ENCODE peak calls at places on chromosomes 7 and 10, in five cellular contexts. S, N, F, E and B are unnamed samples.
A peak's percentile ranks its signal among the peaks of the same experiment; 100 is the strongest.

GRCh38 chr10:86635402-86635801 is 18.9 kb upstream of the OPN4 start:
- DNase-seq in E (no peak), N (no peak), S (peak; percentile 60), F (no peak), B (no peak)

GRCh38 chr7:155594961-155595366 is 48.6 kb upstream of the CNPY1 start:
- DNase-seq in F (no peak), E (no peak), N (no peak), S (no peak), B (peak; percentile 84)

GRCh38 chr10:77027141-77027540 is 610.5 kb downstream of the KCNMA1 start:
- DNase-seq in N (no peak), S (no peak), E (no peak), F (no peak), B (no peak)

GRCh38 chr10:307659-308058 is 172.4 kb downstream of the ZMYND11 start:
- DNase-seq in E (no peak), F (no peak), S (no peak), N (no peak), B (no peak)

GRCh38 chr7:129866251-129866650 is 86.5 kb downstream of the UBE2H start:
- DNase-seq in E (no peak), S (no peak), F (no peak), N (no peak), B (no peak)

GRCh38 chr7:25663877-25664276 is 435.6 kb upstream of the NPVF start:
- DNase-seq in S (no peak), F (no peak), E (no peak), N (no peak), B (no peak)

GRCh38 chr10:7826971-7827370 is 8.7 kb downstream of the TAF3 start:
- DNase-seq in S (peak; percentile 65), F (no peak), N (no peak), E (no peak), B (peak; percentile 35)

GRCh38 chr7:103630318-103630717 is 184.3 kb upstream of the SLC26A5 start:
- DNase-seq in E (no peak), F (no peak), N (no peak), S (peak; percentile 6), B (no peak)

GRCh38 chr10:127354992-127355391 is 158.6 kb upstream of the INSYN2A start:
- DNase-seq in E (no peak), N (no peak), S (no peak), F (peak; percentile 3), B (no peak)

GRCh38 chr10:15344876-15345285 is 26.2 kb downstream of the FAM171A1 start:
- DNase-seq in F (no peak), S (peak; percentile 94), E (no peak), N (no peak), B (peak; percentile 52)

GRCh38 chr7:71026680-71027079 is 105.3 kb upstream of the GALNT17 start:
- DNase-seq in F (no peak), S (no peak), E (no peak), N (no peak), B (no peak)

GRCh38 chr10:49107890-49108274 is 7.4 kb downstream of the VSTM4 start:
- DNase-seq in F (no peak), N (no peak), S (no peak), E (no peak), B (no peak)

GRCh38 chr7:157138424-157139141 is at the start of gene UBE3C:
- DNase-seq in F (peak; percentile 81), N (peak; percentile 90), E (peak; percentile 73), S (peak; percentile 73), B (peak; percentile 86)

GRCh38 chr7:47300472-47301021 is 281.4 kb downstream of the TNS3 start:
- DNase-seq in E (no peak), N (no peak), S (no peak), F (no peak), B (no peak)

GRCh38 chr7:56033671-56034432 is 17.4 kb downstream of the PSPH start:
- DNase-seq in S (peak; percentile 75), F (peak; percentile 37), N (peak; percentile 78), E (peak; percentile 24), B (peak; percentile 85)

GRCh38 chr7:50657341-50657873 is 92.2 kb upstream of the DDC start:
- DNase-seq in F (no peak), N (no peak), S (no peak), E (no peak), B (peak; percentile 65)

GRCh38 chr10:7525314-7526016 is 114.6 kb upstream of the SFMBT2 start:
- DNase-seq in F (peak; percentile 51), S (peak; percentile 71), N (peak; percentile 64), E (peak; percentile 17), B (peak; percentile 78)

GRCh38 chr7:131173148-131173890 is 154.4 kb upstream of the MKLN1 start:
- DNase-seq in N (no peak), F (peak; percentile 24), E (no peak), S (no peak), B (peak; percentile 20)

GRCh38 chr7:35424869-35425495 is 171.1 kb upstream of the TBX20 start:
- DNase-seq in E (no peak), N (peak; percentile 38), F (peak; percentile 43), S (peak; percentile 57), B (peak; percentile 60)

GRCh38 chr7:73648593-73649332 is 18.9 kb upstream of the VPS37D start:
- DNase-seq in E (no peak), S (no peak), F (no peak), N (no peak), B (no peak)

GRCh38 chr7:80150621-80151273 is 16.1 kb downstream of the GNAI1 start:
- DNase-seq in F (no peak), N (no peak), E (no peak), S (peak; percentile 26), B (peak; percentile 95)

GRCh38 chr7:100212631-100213286 is 7.0 kb upstream of the PVRIG start:
- DNase-seq in N (no peak), F (no peak), E (no peak), S (no peak), B (no peak)

GRCh38 chr10:24350111-24350921 is 141.4 kb downstream of the KIAA1217 start:
- DNase-seq in N (no peak), E (no peak), F (no peak), S (peak; percentile 21), B (no peak)

GRCh38 chr7:36535866-36536664 is 146.4 kb downstream of the ANLN start:
- DNase-seq in E (no peak), S (peak; percentile 77), F (no peak), N (no peak), B (peak; percentile 71)

GRCh38 chr7:29035044-29035740 is 77.1 kb upstream of the TRIL start:
- DNase-seq in S (peak; percentile 96), E (no peak), N (no peak), F (peak; percentile 65), B (peak; percentile 89)

GRCh38 chr10:31578181-31578852 is 259.3 kb downstream of the ZEB1 start:
- DNase-seq in F (no peak), S (no peak), N (no peak), E (no peak), B (peak; percentile 21)

GRCh38 chr7:130667593-130668257 is 823 bp downstream of the COPG2 start:
- DNase-seq in S (peak; percentile 15), N (no peak), F (no peak), E (no peak), B (peak; percentile 0)

GRCh38 chr7:100641860-100642533 is 645 bp upstream of the TFR2 start:
- DNase-seq in F (no peak), N (no peak), E (no peak), S (no peak), B (no peak)

GRCh38 chr10:75542084-75542483 is 110.7 kb downstream of the LRMDA start:
- DNase-seq in N (peak; percentile 79), S (no peak), F (no peak), E (no peak), B (no peak)

GRCh38 chr7:111229181-111229740 is 138.3 kb downstream of the LRRN3 start:
- DNase-seq in S (no peak), E (no peak), N (no peak), F (no peak), B (no peak)

GRCh38 chr10:132524443-132525285 is 12.9 kb upstream of the INPP5A start:
- DNase-seq in E (no peak), N (no peak), F (no peak), S (no peak), B (no peak)